ENCODE peak calls at places on chromosome 7, in four cellular contexts. P, J, Y and H are unnamed samples.
A peak's percentile ranks its signal among the peaks of the same experiment; 100 is the strongest.

GRCh38 chr7:68317476-68317875 is 1280.8 kb upstream of the AUTS2 start:
- DNase-seq in P (no peak), Y (no peak), J (no peak), H (no peak)

GRCh38 chr7:32583791-32584190 is 88.5 kb downstream of the AVL9 start:
- DNase-seq in J (no peak), P (no peak), Y (no peak), H (no peak)

GRCh38 chr7:155701972-155702544 is 57.6 kb downstream of the RBM33 start:
- DNase-seq in P (no peak), Y (no peak), J (no peak), H (no peak)

GRCh38 chr7:41724996-41725395 is 22.1 kb upstream of the INHBA start:
- DNase-seq in J (no peak), Y (no peak), P (no peak), H (no peak)

GRCh38 chr7:143305423-143306070 is 10.4 kb upstream of the CLCN1 start:
- DNase-seq in P (peak; percentile 50), Y (peak; percentile 96), J (no peak), H (peak; percentile 35)

GRCh38 chr7:1466524-1467271 is 7.4 kb upstream of the MICALL2 start:
- DNase-seq in J (no peak), P (no peak), Y (no peak), H (no peak)

GRCh38 chr7:129136887-129137647 is 7.4 kb upstream of the TSPAN33 start:
- DNase-seq in Y (no peak), J (no peak), P (no peak), H (peak; percentile 73)

GRCh38 chr7:154918741-154919140 is 84.2 kb downstream of the PAXIP1 start:
- DNase-seq in J (no peak), Y (no peak), P (no peak), H (no peak)

GRCh38 chr7:44748948-44749731 is 493 bp downstream of the ZMIZ2 start:
- DNase-seq in Y (no peak), J (no peak), P (no peak), H (peak; percentile 68)

GRCh38 chr7:127417346-127417745 is 24.8 kb upstream of the ZNF800 start:
- DNase-seq in J (no peak), Y (no peak), P (no peak), H (peak; percentile 10)

GRCh38 chr7:27235387-27236052 is 7.1 kb upstream of the EVX1 start:
- DNase-seq in Y (peak; percentile 90), P (no peak), J (no peak), H (no peak)

GRCh38 chr7:116317907-116318306 is 107.6 kb downstream of the TES start:
- DNase-seq in P (no peak), Y (no peak), J (no peak), H (no peak)

GRCh38 chr7:43553999-43554398 is 28.9 kb upstream of the STK17A start:
- DNase-seq in P (no peak), Y (no peak), J (no peak), H (no peak)

GRCh38 chr7:85608804-85609203 is 421.9 kb upstream of the SEMA3D start:
- DNase-seq in Y (no peak), P (no peak), J (no peak), H (no peak)

GRCh38 chr7:24812313-24812945 is 55.2 kb upstream of the GSDME start:
- DNase-seq in Y (peak; percentile 88), P (no peak), J (no peak), H (peak; percentile 46)

GRCh38 chr7:15853832-15854470 is 167.5 kb upstream of the MEOX2 start:
- DNase-seq in P (no peak), Y (no peak), J (no peak), H (no peak)

GRCh38 chr7:2030475-2031456 is 202.0 kb downstream of the MAD1L1 start:
- DNase-seq in J (no peak), Y (peak; percentile 67), P (no peak), H (no peak)

GRCh38 chr7:91055219-91055618 is 209.0 kb upstream of the FZD1 start:
- DNase-seq in J (no peak), Y (no peak), P (no peak), H (no peak)

GRCh38 chr7:772861-773621 is 46.0 kb upstream of the PRKAR1B start:
- DNase-seq in Y (peak; percentile 77), J (no peak), P (no peak), H (no peak)

GRCh38 chr7:78037603-78038002 is 239.0 kb downstream of the PHTF2 start:
- DNase-seq in J (no peak), Y (no peak), P (no peak), H (no peak)

GRCh38 chr7:135232720-135233119 is 918 bp upstream of the STRA8 start:
- DNase-seq in Y (no peak), P (no peak), J (no peak), H (peak; percentile 41)

GRCh38 chr7:73968511-73968910 is 59.5 kb upstream of the ELN start:
- DNase-seq in J (no peak), Y (no peak), P (no peak), H (no peak)

GRCh38 chr7:8133188-8133848 is 128.6 kb downstream of the ICA1 start:
- DNase-seq in P (no peak), J (no peak), Y (no peak), H (no peak)

GRCh38 chr7:4878336-4879335 is 4.9 kb downstream of the RADIL start:
- DNase-seq in Y (peak; percentile 85), P (no peak), J (no peak), H (no peak)

GRCh38 chr7:136718191-136718590 is 150.3 kb upstream of the CHRM2 start:
- DNase-seq in Y (no peak), J (no peak), P (no peak), H (no peak)

GRCh38 chr7:81150951-81151361 is 232.1 kb upstream of the SEMA3C start:
- DNase-seq in J (no peak), P (no peak), Y (peak; percentile 82), H (no peak)

GRCh38 chr7:120079022-120079421 is 194.0 kb upstream of the KCND2 start:
- DNase-seq in Y (no peak), J (no peak), P (no peak), H (no peak)

GRCh38 chr7:20790273-20790842 is 3.7 kb upstream of the SP8 start:
- DNase-seq in J (no peak), Y (no peak), P (no peak), H (no peak)

GRCh38 chr7:129279757-129280156 is 54.9 kb downstream of the AHCYL2 start:
- DNase-seq in J (no peak), Y (no peak), P (no peak), H (no peak)

GRCh38 chr7:30800785-30801252 is 29.6 kb downstream of the MINDY4 start:
- DNase-seq in P (no peak), Y (peak; percentile 89), J (peak; percentile 47), H (peak; percentile 78)

GRCh38 chr7:69827140-69827919 is 229.1 kb downstream of the AUTS2 start:
- DNase-seq in Y (no peak), P (no peak), J (no peak), H (no peak)

GRCh38 chr7:33698006-33698405 is 207.3 kb upstream of the BMPER start:
- DNase-seq in J (no peak), Y (no peak), P (no peak), H (no peak)

GRCh38 chr7:985915-986741 is 3.1 kb downstream of the CYP2W1 start:
- DNase-seq in J (no peak), P (no peak), Y (no peak), H (no peak)

GRCh38 chr7:34758111-34758601 is 100.1 kb downstream of the NPSR1 start:
- DNase-seq in J (no peak), P (no peak), Y (no peak), H (no peak)

GRCh38 chr7:126690848-126691751 is 561.6 kb downstream of the GRM8 start:
- DNase-seq in P (no peak), J (no peak), Y (no peak), H (no peak)

GRCh38 chr7:100728196-100728595 is 5.2 kb upstream of the ZAN start:
- DNase-seq in P (no peak), Y (no peak), J (no peak), H (no peak)

GRCh38 chr7:1040790-1041189 is 3.6 kb upstream of the GPR146 start:
- DNase-seq in P (no peak), J (no peak), Y (peak; percentile 95), H (no peak)